ENCODE peak calls at places on chromosomes 12 and 14, in five cellular contexts. R is T follicular helper cell; C is choroid plexus epithelial cell; S is activated naive CD4-positive, alpha-beta T cell; H is RPMI7951. X is an unnamed sample.

GRCh38 chr12:56898938-56899337 is 35.3 kb downstream of the SDR9C7 start:
- DNase-seq in R (no peak), C (no peak), S (no peak), H (no peak), X (no peak)

GRCh38 chr12:102740157-102741032 is 176.6 kb downstream of the PAH start:
- DNase-seq in R (no peak), C (peak), S (no peak), H (peak), X (no peak)

GRCh38 chr12:15534322-15534721 is 212.0 kb downstream of the PTPRO start:
- DNase-seq in R (no peak), C (peak), S (no peak), H (peak), X (peak)

GRCh38 chr12:108482717-108483212 is 32.3 kb upstream of the FICD start:
- DNase-seq in R (no peak), C (peak), S (no peak), H (peak), X (peak)

GRCh38 chr12:50032516-50033316 is 7.4 kb upstream of the RACGAP1 start:
- DNase-seq in R (no peak), C (no peak), S (no peak), H (no peak), X (no peak)

GRCh38 chr12:81598205-81598604 is 160.9 kb downstream of the PPFIA2 start:
- DNase-seq in R (no peak), C (peak), S (no peak), H (no peak), X (no peak)

GRCh38 chr14:75283162-75283883 is 4.7 kb downstream of the FOS start:
- DNase-seq in R (no peak), C (peak), S (no peak), H (peak), X (no peak)

GRCh38 chr12:54526800-54527630 is 22.4 kb upstream of the PDE1B start:
- DNase-seq in R (no peak), C (peak), S (no peak), H (peak), X (peak)

GRCh38 chr12:123813349-123813748 is 51.2 kb downstream of the DNAH10 start:
- DNase-seq in R (no peak), C (no peak), S (no peak), H (peak), X (no peak)

GRCh38 chr12:14365294-14366210 is at the start of gene ATF7IP:
- DNase-seq in R (peak), C (peak), S (peak), H (peak), X (peak)

GRCh38 chr14:95679148-95679547 is 7.1 kb upstream of the TCL1B start:
- DNase-seq in R (no peak), C (no peak), S (no peak), H (no peak), X (no peak)

GRCh38 chr14:96122496-96122895 is 82.1 kb upstream of the BDKRB2 start:
- DNase-seq in R (no peak), C (peak), S (no peak), H (peak), X (peak)

GRCh38 chr14:63362305-63362914 is 43.7 kb upstream of the GPHB5 start:
- DNase-seq in R (no peak), C (no peak), S (no peak), H (no peak), X (no peak)

GRCh38 chr14:75234173-75234855 is 44.3 kb upstream of the FOS start:
- DNase-seq in R (no peak), C (peak), S (no peak), H (peak), X (peak)

GRCh38 chr14:60722163-60722835 is 1.9 kb downstream of the SIX4 start:
- DNase-seq in R (no peak), C (peak), S (no peak), H (peak), X (peak)

GRCh38 chr12:113899844-113900471 is 66.2 kb downstream of the RBM19 start:
- DNase-seq in R (no peak), C (no peak), S (no peak), H (no peak), X (no peak)

GRCh38 chr12:113056631-113057488 is at the start of gene DTX1:
- DNase-seq in R (peak), C (no peak), S (no peak), H (no peak), X (peak)

GRCh38 chr14:61498811-61499210 is 177.4 kb downstream of the PRKCH start:
- DNase-seq in R (no peak), C (peak), S (no peak), H (peak), X (peak)

GRCh38 chr14:52124791-52125661 is 56.2 kb upstream of the NID2 start:
- DNase-seq in R (no peak), C (peak), S (no peak), H (peak), X (peak)

GRCh38 chr14:103302966-103303365 is 31.1 kb upstream of the EIF5 start:
- DNase-seq in R (no peak), C (peak), S (no peak), H (no peak), X (no peak)

GRCh38 chr14:100746326-100746725 is 19.6 kb downstream of the DLK1 start:
- DNase-seq in R (no peak), C (no peak), S (no peak), H (no peak), X (no peak)

GRCh38 chr14:60125918-60126317 is 34.2 kb downstream of the PCNX4 start:
- DNase-seq in R (no peak), C (peak), S (no peak), H (no peak), X (no peak)

GRCh38 chr12:76346798-76347420 is 1.3 kb downstream of the BBS10 start:
- DNase-seq in R (no peak), C (peak), S (no peak), H (peak), X (peak)

GRCh38 chr12:26699237-26699636 is 133.8 kb downstream of the ITPR2 start:
- DNase-seq in R (no peak), C (no peak), S (no peak), H (no peak), X (no peak)

GRCh38 chr12:42802688-42803279 is 213.2 kb upstream of the PRICKLE1 start:
- DNase-seq in R (no peak), C (no peak), S (no peak), H (no peak), X (no peak)

GRCh38 chr12:12266389-12266872 is 413 bp downstream of the LRP6 start:
- DNase-seq in R (no peak), C (no peak), S (no peak), H (no peak), X (no peak)

X was measured in Daoy.